ENCODE peak calls at places on chromosome X, in nine cellular contexts. One of them, this sample, is unnamed.

GRCh38 chrX:989959-990510 is 222.4 kb downstream of the CRLF2 start:
- DNase-seq in GM23338: no peak
- DNase-seq in PC-3: no peak
- DNase-seq in SK-N-SH: no peak
- DNase-seq in MM.1S: peak
- DNase-seq in HCT116: peak
- DNase-seq in neural progenitor cell: peak
- DNase-seq in GM23248: no peak
- DNase-seq in hepatocyte: peak
- DNase-seq in this sample: no peak

GRCh38 chrX:716136-716535 is 85.5 kb downstream of the SHOX start:
- DNase-seq in HCT116: no peak
- DNase-seq in GM23338: no peak
- DNase-seq in neural progenitor cell: no peak
- DNase-seq in MM.1S: no peak
- DNase-seq in SK-N-SH: no peak
- DNase-seq in GM23248: no peak
- DNase-seq in hepatocyte: no peak
- DNase-seq in PC-3: no peak
- DNase-seq in this sample: no peak

GRCh38 chrX:65920620-65921019 is 119.3 kb downstream of the VSIG4 start:
- DNase-seq in neural progenitor cell: peak
- DNase-seq in GM23338: no peak
- DNase-seq in SK-N-SH: no peak
- DNase-seq in HCT116: no peak
- DNase-seq in MM.1S: no peak
- DNase-seq in PC-3: no peak
- DNase-seq in hepatocyte: no peak
- DNase-seq in GM23248: no peak
- DNase-seq in this sample: no peak

GRCh38 chrX:84974803-84975202 is 28.9 kb upstream of the APOOL start:
- DNase-seq in neural progenitor cell: no peak
- DNase-seq in MM.1S: no peak
- DNase-seq in GM23338: no peak
- DNase-seq in GM23248: no peak
- DNase-seq in hepatocyte: no peak
- DNase-seq in SK-N-SH: no peak
- DNase-seq in PC-3: no peak
- DNase-seq in HCT116: no peak
- DNase-seq in this sample: no peak

GRCh38 chrX:27565992-27566391 is 24.2 kb upstream of the DCAF8L2 start:
- DNase-seq in GM23338: peak
- DNase-seq in MM.1S: no peak
- DNase-seq in hepatocyte: peak
- DNase-seq in GM23248: no peak
- DNase-seq in PC-3: no peak
- DNase-seq in HCT116: no peak
- DNase-seq in neural progenitor cell: peak
- DNase-seq in SK-N-SH: no peak
- DNase-seq in this sample: no peak

GRCh38 chrX:107776649-107777535 is 641 bp upstream of the NCBP2L start:
- DNase-seq in MM.1S: peak
- DNase-seq in GM23338: peak
- DNase-seq in HCT116: peak
- DNase-seq in neural progenitor cell: peak
- DNase-seq in PC-3: peak
- DNase-seq in GM23248: peak
- DNase-seq in hepatocyte: peak
- DNase-seq in SK-N-SH: peak
- DNase-seq in this sample: peak

GRCh38 chrX:69556094-69557011 is 52.2 kb downstream of the NALF2 start:
- DNase-seq in HCT116: peak
- DNase-seq in PC-3: peak
- DNase-seq in hepatocyte: peak
- DNase-seq in GM23248: no peak
- DNase-seq in SK-N-SH: no peak
- DNase-seq in neural progenitor cell: no peak
- DNase-seq in GM23338: peak
- DNase-seq in MM.1S: no peak
- DNase-seq in this sample: no peak

GRCh38 chrX:53089224-53089842 is 4.6 kb upstream of the KANTR start:
- DNase-seq in MM.1S: peak
- DNase-seq in GM23248: peak
- DNase-seq in GM23338: peak
- DNase-seq in PC-3: peak
- DNase-seq in SK-N-SH: peak
- DNase-seq in neural progenitor cell: peak
- DNase-seq in HCT116: peak
- DNase-seq in hepatocyte: peak
- DNase-seq in this sample: peak

GRCh38 chrX:96373047-96373355 is 311.6 kb upstream of the DIAPH2 start:
- DNase-seq in PC-3: no peak
- DNase-seq in neural progenitor cell: no peak
- DNase-seq in HCT116: no peak
- DNase-seq in GM23248: no peak
- DNase-seq in MM.1S: no peak
- DNase-seq in GM23338: no peak
- DNase-seq in hepatocyte: no peak
- DNase-seq in SK-N-SH: no peak
- DNase-seq in this sample: no peak

GRCh38 chrX:53071604-53072417 is 10.4 kb upstream of the TSPYL2 start:
- DNase-seq in PC-3: peak
- DNase-seq in SK-N-SH: peak
- DNase-seq in neural progenitor cell: peak
- DNase-seq in hepatocyte: peak
- DNase-seq in HCT116: peak
- DNase-seq in MM.1S: peak
- DNase-seq in GM23338: peak
- DNase-seq in GM23248: peak
- DNase-seq in this sample: peak

GRCh38 chrX:118182050-118182449 is 65.4 kb upstream of the KLHL13 start:
- DNase-seq in GM23338: no peak
- DNase-seq in neural progenitor cell: no peak
- DNase-seq in HCT116: no peak
- DNase-seq in SK-N-SH: no peak
- DNase-seq in MM.1S: no peak
- DNase-seq in hepatocyte: no peak
- DNase-seq in GM23248: peak
- DNase-seq in PC-3: no peak
- DNase-seq in this sample: no peak

GRCh38 chrX:11791090-11791489 is 33.1 kb downstream of the MSL3 start:
- DNase-seq in HCT116: no peak
- DNase-seq in neural progenitor cell: no peak
- DNase-seq in SK-N-SH: no peak
- DNase-seq in GM23248: no peak
- DNase-seq in PC-3: peak
- DNase-seq in GM23338: no peak
- DNase-seq in MM.1S: no peak
- DNase-seq in hepatocyte: no peak
- DNase-seq in this sample: no peak

GRCh38 chrX:130171446-130172126 is at the start of gene RAB33A:
- DNase-seq in HCT116: no peak
- DNase-seq in PC-3: no peak
- DNase-seq in SK-N-SH: peak
- DNase-seq in GM23248: peak
- DNase-seq in hepatocyte: peak
- DNase-seq in MM.1S: no peak
- DNase-seq in GM23338: peak
- DNase-seq in neural progenitor cell: peak
- DNase-seq in this sample: no peak

GRCh38 chrX:2147928-2148327 is 352.8 kb downstream of the DHRSX start:
- DNase-seq in PC-3: no peak
- DNase-seq in hepatocyte: no peak
- DNase-seq in GM23248: no peak
- DNase-seq in GM23338: no peak
- DNase-seq in MM.1S: no peak
- DNase-seq in SK-N-SH: no peak
- DNase-seq in HCT116: no peak
- DNase-seq in neural progenitor cell: no peak
- DNase-seq in this sample: no peak

GRCh38 chrX:136762820-136763452 is 17.8 kb downstream of the ARHGEF6 start:
- DNase-seq in neural progenitor cell: no peak
- DNase-seq in HCT116: no peak
- DNase-seq in GM23248: no peak
- DNase-seq in GM23338: no peak
- DNase-seq in hepatocyte: no peak
- DNase-seq in MM.1S: no peak
- DNase-seq in SK-N-SH: no peak
- DNase-seq in PC-3: no peak
- DNase-seq in this sample: peak

GRCh38 chrX:72069380-72070160 is 62.1 kb downstream of the RTL5 start:
- DNase-seq in HCT116: no peak
- DNase-seq in PC-3: no peak
- DNase-seq in neural progenitor cell: no peak
- DNase-seq in SK-N-SH: no peak
- DNase-seq in hepatocyte: no peak
- DNase-seq in GM23248: no peak
- DNase-seq in MM.1S: no peak
- DNase-seq in GM23338: no peak
- DNase-seq in this sample: no peak

GRCh38 chrX:132022863-132023116 is 312 bp upstream of the STK26 start:
- DNase-seq in GM23338: no peak
- DNase-seq in neural progenitor cell: no peak
- DNase-seq in hepatocyte: no peak
- DNase-seq in HCT116: no peak
- DNase-seq in GM23248: no peak
- DNase-seq in SK-N-SH: no peak
- DNase-seq in PC-3: no peak
- DNase-seq in MM.1S: peak
- DNase-seq in this sample: no peak

DNA sequence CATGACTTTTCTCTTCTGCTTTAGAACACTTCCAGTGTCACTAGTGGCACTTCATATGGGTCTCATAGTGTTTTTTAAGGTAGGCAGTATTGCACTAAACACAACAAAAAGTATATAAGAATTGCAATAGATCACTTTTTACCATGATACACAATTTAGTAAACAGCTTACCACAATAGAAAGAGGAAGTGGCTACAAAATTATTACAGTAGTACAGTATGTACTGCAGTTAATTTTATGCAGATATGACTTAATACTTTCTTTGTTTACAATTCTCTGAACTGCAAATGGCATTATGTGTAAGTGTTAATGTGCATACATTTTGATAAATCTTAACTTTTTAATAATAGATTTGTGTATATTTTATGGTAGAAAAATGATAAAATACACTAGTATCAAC is 157.3 kb downstream of the RRAGB start:
- DNase-seq in hepatocyte: no peak
- DNase-seq in GM23248: no peak
- DNase-seq in PC-3: no peak
- DNase-seq in HCT116: no peak
- DNase-seq in SK-N-SH: no peak
- DNase-seq in GM23338: no peak
- DNase-seq in neural progenitor cell: no peak
- DNase-seq in MM.1S: no peak
- DNase-seq in this sample: no peak
- TF ChIP-seq EZH2phosphoT487 in hepatocyte: no peak
- TF ChIP-seq EZH2phosphoT487 in GM23248: no peak
- TF ChIP-seq EZH2phosphoT487 in PC-3: no peak
- TF ChIP-seq EZH2phosphoT487 in HCT116: no peak
- TF ChIP-seq EZH2phosphoT487 in SK-N-SH: no peak
- TF ChIP-seq EZH2phosphoT487 in GM23338: no peak
- TF ChIP-seq EZH2phosphoT487 in neural progenitor cell: no peak
- TF ChIP-seq EZH2phosphoT487 in MM.1S: no peak
- TF ChIP-seq EZH2phosphoT487 in this sample: no peak

GRCh38 chrX:33721927-33722326 is 410.2 kb downstream of the FAM47A start:
- DNase-seq in hepatocyte: no peak
- DNase-seq in MM.1S: peak
- DNase-seq in neural progenitor cell: no peak
- DNase-seq in PC-3: no peak
- DNase-seq in HCT116: no peak
- DNase-seq in GM23248: no peak
- DNase-seq in GM23338: no peak
- DNase-seq in SK-N-SH: no peak
- DNase-seq in this sample: no peak

GRCh38 chrX:33725556-33726232 is 406.4 kb downstream of the FAM47A start:
- DNase-seq in PC-3: peak
- DNase-seq in hepatocyte: peak
- DNase-seq in MM.1S: peak
- DNase-seq in GM23338: peak
- DNase-seq in neural progenitor cell: peak
- DNase-seq in HCT116: no peak
- DNase-seq in SK-N-SH: no peak
- DNase-seq in GM23248: no peak
- DNase-seq in this sample: no peak

GRCh38 chrX:33726281-33727160 is 405.6 kb downstream of the FAM47A start:
- DNase-seq in SK-N-SH: no peak
- DNase-seq in HCT116: no peak
- DNase-seq in GM23338: peak
- DNase-seq in PC-3: no peak
- DNase-seq in hepatocyte: peak
- DNase-seq in MM.1S: no peak
- DNase-seq in neural progenitor cell: peak
- DNase-seq in GM23248: no peak
- DNase-seq in this sample: no peak
- H3K4me3 ChIP-seq in SK-N-SH: no peak
- H3K4me3 ChIP-seq in HCT116: no peak
- H3K4me3 ChIP-seq in GM23338: peak
- H3K4me3 ChIP-seq in PC-3: no peak
- H3K4me3 ChIP-seq in hepatocyte: peak
- H3K4me3 ChIP-seq in MM.1S: no peak
- H3K4me3 ChIP-seq in neural progenitor cell: peak
- H3K4me3 ChIP-seq in GM23248: no peak
- H3K4me3 ChIP-seq in this sample: no peak

DNA sequence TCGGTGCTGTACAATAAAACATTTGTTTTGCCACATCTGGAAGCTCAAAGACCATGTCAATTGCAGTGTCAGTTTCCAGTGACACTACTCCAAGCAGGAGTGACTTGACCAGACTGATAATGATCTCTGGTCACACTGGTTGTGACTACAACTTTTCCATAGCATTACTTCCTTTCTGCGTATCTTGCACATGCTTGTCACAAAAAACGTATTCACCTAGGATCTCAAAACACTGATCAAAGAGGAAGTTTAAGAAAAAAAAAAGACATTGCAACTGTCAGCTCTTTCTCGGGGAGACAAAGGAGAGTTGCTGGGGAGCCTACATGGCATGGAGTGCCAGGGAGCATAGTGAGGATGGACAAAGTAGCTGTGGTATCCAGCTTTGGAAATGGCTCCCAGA is 60.6 kb downstream of the OPHN1 start:
- DNase-seq in HCT116: no peak
- DNase-seq in SK-N-SH: no peak
- DNase-seq in GM23338: no peak
- DNase-seq in GM23248: no peak
- DNase-seq in neural progenitor cell: no peak
- DNase-seq in MM.1S: no peak
- DNase-seq in hepatocyte: no peak
- DNase-seq in PC-3: no peak
- DNase-seq in this sample: no peak
- TF ChIP-seq EZH2phosphoT487 in HCT116: no peak
- TF ChIP-seq EZH2phosphoT487 in SK-N-SH: no peak
- TF ChIP-seq EZH2phosphoT487 in GM23338: no peak
- TF ChIP-seq EZH2phosphoT487 in GM23248: no peak
- TF ChIP-seq EZH2phosphoT487 in neural progenitor cell: no peak
- TF ChIP-seq EZH2phosphoT487 in MM.1S: no peak
- TF ChIP-seq EZH2phosphoT487 in hepatocyte: no peak
- TF ChIP-seq EZH2phosphoT487 in PC-3: no peak
- TF ChIP-seq EZH2phosphoT487 in this sample: no peak

GRCh38 chrX:40108084-40108958 is 10.6 kb upstream of the BCOR start:
- DNase-seq in MM.1S: no peak
- DNase-seq in HCT116: no peak
- DNase-seq in GM23338: peak
- DNase-seq in hepatocyte: peak
- DNase-seq in neural progenitor cell: peak
- DNase-seq in GM23248: peak
- DNase-seq in PC-3: peak
- DNase-seq in SK-N-SH: no peak
- DNase-seq in this sample: no peak
- H3K4me3 ChIP-seq in MM.1S: peak
- H3K4me3 ChIP-seq in HCT116: peak
- H3K4me3 ChIP-seq in GM23338: peak
- H3K4me3 ChIP-seq in hepatocyte: peak
- H3K4me3 ChIP-seq in neural progenitor cell: peak
- H3K4me3 ChIP-seq in GM23248: peak
- H3K4me3 ChIP-seq in PC-3: peak
- H3K4me3 ChIP-seq in SK-N-SH: peak
- H3K4me3 ChIP-seq in this sample: peak

This sample was measured in OCI-LY7.